ENCODE peak calls at places on chromosomes 3 and 15, in four cellular contexts. One of them, this sample, is unnamed. For H3K4me1 and H3K9me3, the result is how much of the 10 kb centered on the place peaks cover.

GRCh38 chr15:100941536-100941935 is 22.4 kb downstream of the LRRK1 start:
- DNase-seq in kidney: no peak
- DNase-seq in testis: no peak
- DNase-seq in upper lobe of left lung: no peak
- DNase-seq in this sample: no peak

GRCh38 chr15:74867562-74868458 is 5.4 kb downstream of the SCAMP2 start:
- DNase-seq in kidney: no peak
- DNase-seq in testis: no peak
- DNase-seq in upper lobe of left lung: no peak
- DNase-seq in this sample: no peak

GRCh38 chr15:74122403-74123130 is 7.8 kb upstream of the ISLR2 start:
- DNase-seq in kidney: no peak
- DNase-seq in testis: no peak
- DNase-seq in upper lobe of left lung: no peak
- DNase-seq in this sample: no peak

GRCh38 chr15:44713006-44713966 is 2.0 kb downstream of the B2M start:
- DNase-seq in kidney: no peak
- DNase-seq in testis: no peak
- DNase-seq in upper lobe of left lung: no peak
- DNase-seq in this sample: no peak

GRCh38 chr15:67080900-67081431 is 15.6 kb downstream of the SMAD3 start:
- DNase-seq in kidney: peak
- DNase-seq in testis: peak
- DNase-seq in upper lobe of left lung: no peak
- DNase-seq in this sample: no peak

GRCh38 chr3:18389108-18389733 is 35.9 kb downstream of the SATB1 start:
- DNase-seq in kidney: no peak
- DNase-seq in testis: no peak
- DNase-seq in upper lobe of left lung: no peak
- DNase-seq in this sample: no peak

GRCh38 chr15:39125904-39126303 is 455.0 kb upstream of the THBS1 start:
- DNase-seq in kidney: no peak
- DNase-seq in testis: peak
- DNase-seq in upper lobe of left lung: no peak
- DNase-seq in this sample: peak

GRCh38 chr3:97863025-97863424 is 41.2 kb downstream of the CRYBG3 start:
- DNase-seq in kidney: no peak
- DNase-seq in testis: no peak
- DNase-seq in upper lobe of left lung: no peak
- DNase-seq in this sample: no peak

GRCh38 chr3:188439080-188439479 is 285.1 kb downstream of the LPP start:
- DNase-seq in kidney: no peak
- DNase-seq in testis: no peak
- DNase-seq in upper lobe of left lung: no peak
- DNase-seq in this sample: no peak

GRCh38 chr3:77370413-77370812 is 330.5 kb downstream of the ROBO2 start:
- DNase-seq in kidney: no peak
- DNase-seq in testis: no peak
- DNase-seq in upper lobe of left lung: no peak
- DNase-seq in this sample: no peak

GRCh38 chr3:194984026-194984425 is 286.9 kb downstream of the XXYLT1 start:
- DNase-seq in kidney: no peak
- DNase-seq in testis: no peak
- DNase-seq in upper lobe of left lung: no peak
- DNase-seq in this sample: no peak

GRCh38 chr15:23648920-23649515 is 1.4 kb upstream of the MAGEL2 start:
- DNase-seq in kidney: no peak
- DNase-seq in testis: peak
- DNase-seq in upper lobe of left lung: no peak
- DNase-seq in this sample: no peak

GRCh38 chr3:77281721-77282120 is 241.8 kb downstream of the ROBO2 start:
- DNase-seq in kidney: no peak
- DNase-seq in testis: no peak
- DNase-seq in upper lobe of left lung: peak
- DNase-seq in this sample: no peak

GRCh38 chr15:40048155-40048792 is 9.3 kb upstream of the SRP14 start:
- DNase-seq in kidney: no peak
- DNase-seq in testis: no peak
- DNase-seq in upper lobe of left lung: no peak
- DNase-seq in this sample: no peak

GRCh38 chr15:41546846-41547786 is 3.1 kb upstream of the RPAP1 start:
- DNase-seq in kidney: peak
- DNase-seq in testis: no peak
- DNase-seq in upper lobe of left lung: no peak
- DNase-seq in this sample: no peak

GRCh38 chr15:31285772-31286261 is 40.8 kb upstream of the KLF13 start:
- DNase-seq in kidney: no peak
- DNase-seq in testis: no peak
- DNase-seq in upper lobe of left lung: no peak
- DNase-seq in this sample: no peak

GRCh38 chr3:157082305-157082981 is 77.5 kb downstream of the CCNL1 start:
- DNase-seq in kidney: no peak
- DNase-seq in testis: no peak
- DNase-seq in upper lobe of left lung: no peak
- DNase-seq in this sample: no peak

GRCh38 chr3:117355566-117355965 is 646.0 kb downstream of the TUSC7 start:
- DNase-seq in kidney: no peak
- DNase-seq in testis: peak
- DNase-seq in upper lobe of left lung: no peak
- DNase-seq in this sample: no peak

GRCh38 chr3:125037498-125038150 is 18.2 kb downstream of the HEG1 start:
- DNase-seq in kidney: no peak
- DNase-seq in testis: no peak
- DNase-seq in upper lobe of left lung: no peak
- DNase-seq in this sample: no peak

GRCh38 chr3:14847613-14848541 is 29.1 kb downstream of the FGD5 start:
- DNase-seq in kidney: peak
- DNase-seq in testis: no peak
- DNase-seq in upper lobe of left lung: peak
- DNase-seq in this sample: peak

GRCh38 chr3:158260392-158260791 is 150.5 kb downstream of the RSRC1 start:
- DNase-seq in kidney: no peak
- DNase-seq in testis: no peak
- DNase-seq in upper lobe of left lung: no peak
- DNase-seq in this sample: no peak

GRCh38 chr15:47411733-47412530 is 305.4 kb upstream of the SEMA6D start:
- DNase-seq in kidney: no peak
- DNase-seq in testis: no peak
- DNase-seq in upper lobe of left lung: no peak
- DNase-seq in this sample: no peak

GRCh38 chr3:129181834-129182233 is 1.9 kb downstream of the CNBP start:
- DNase-seq in kidney: no peak
- DNase-seq in testis: no peak
- DNase-seq in upper lobe of left lung: no peak
- DNase-seq in this sample: no peak
- H3K4me1 ChIP-seq in kidney: under half
- H3K4me1 ChIP-seq in testis: under half
- H3K4me1 ChIP-seq in upper lobe of left lung: half or more
- H3K4me1 ChIP-seq in this sample: under half

GRCh38 chr3:23481660-23482278 is 278.6 kb downstream of the UBE2E2 start:
- DNase-seq in kidney: no peak
- DNase-seq in testis: no peak
- DNase-seq in upper lobe of left lung: no peak
- DNase-seq in this sample: no peak
- H3K9me3 ChIP-seq in kidney: under half
- H3K9me3 ChIP-seq in testis: under half
- H3K9me3 ChIP-seq in upper lobe of left lung: under half
- H3K9me3 ChIP-seq in this sample: under half

GRCh38 chr3:50168388-50168787 is 13.3 kb downstream of the SEMA3F start:
- DNase-seq in kidney: peak
- DNase-seq in testis: no peak
- DNase-seq in upper lobe of left lung: peak
- DNase-seq in this sample: no peak

GRCh38 chr3:50169858-50170257 is 14.7 kb downstream of the SEMA3F start:
- DNase-seq in kidney: no peak
- DNase-seq in testis: no peak
- DNase-seq in upper lobe of left lung: no peak
- DNase-seq in this sample: no peak

GRCh38 chr3:50168791-50169190 is 13.7 kb downstream of the SEMA3F start:
- DNase-seq in kidney: no peak
- DNase-seq in testis: no peak
- DNase-seq in upper lobe of left lung: no peak
- DNase-seq in this sample: no peak

GRCh38 chr3:50167782-50168317 is 12.7 kb downstream of the SEMA3F start:
- DNase-seq in kidney: no peak
- DNase-seq in testis: no peak
- DNase-seq in upper lobe of left lung: no peak
- DNase-seq in this sample: no peak

GRCh38 chr3:50169232-50169631 is 14.1 kb downstream of the SEMA3F start:
- DNase-seq in kidney: no peak
- DNase-seq in testis: no peak
- DNase-seq in upper lobe of left lung: no peak
- DNase-seq in this sample: no peak
- H3K4me1 ChIP-seq in kidney: under half
- H3K4me1 ChIP-seq in testis: under half
- H3K4me1 ChIP-seq in upper lobe of left lung: half or more
- H3K4me1 ChIP-seq in this sample: under half

DNA sequence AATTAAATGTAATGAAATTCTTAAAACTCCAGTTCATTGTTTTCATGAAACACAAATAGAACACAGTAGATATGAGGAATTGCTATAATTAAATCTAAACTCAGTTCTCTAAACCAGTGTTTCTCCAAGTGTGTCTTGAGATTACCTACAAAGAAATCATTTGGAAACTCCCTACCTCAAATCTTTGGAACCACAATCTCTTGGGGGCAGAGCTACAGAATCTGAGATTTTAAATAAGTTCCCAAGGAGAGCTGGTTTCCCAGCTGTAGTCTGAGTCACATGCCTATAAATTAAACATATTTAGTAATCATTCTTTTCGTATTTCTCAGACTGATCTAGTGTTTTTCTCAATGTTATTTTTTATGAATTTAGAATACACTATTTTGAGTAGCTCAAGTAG is 17.0 kb upstream of the ACTC1 start:
- DNase-seq in kidney: no peak
- DNase-seq in testis: no peak
- DNase-seq in upper lobe of left lung: no peak
- DNase-seq in this sample: no peak
- H3K9me3 ChIP-seq in kidney: under half
- H3K9me3 ChIP-seq in testis: under half
- H3K9me3 ChIP-seq in upper lobe of left lung: under half
- H3K9me3 ChIP-seq in this sample: under half

DNA sequence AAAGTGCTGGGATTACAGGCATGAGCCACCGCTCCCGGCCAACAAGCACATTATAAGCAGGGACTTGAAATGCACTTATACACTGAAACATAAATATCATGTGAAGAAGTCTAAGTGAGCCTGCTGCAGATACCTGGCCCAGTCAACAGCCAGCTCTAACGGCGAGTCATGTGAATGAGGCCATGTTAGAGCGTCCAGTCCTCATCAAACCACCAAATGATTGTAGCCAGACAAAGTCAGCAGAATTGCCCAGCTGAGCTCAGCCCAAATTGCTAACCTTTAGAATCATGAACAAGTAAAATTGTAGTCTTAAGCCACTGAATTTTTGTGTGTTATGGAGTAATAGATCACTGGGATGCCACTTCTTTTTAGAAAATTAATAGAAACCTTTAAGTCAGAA is 37.8 kb upstream of the UACA start:
- DNase-seq in kidney: no peak
- DNase-seq in testis: no peak
- DNase-seq in upper lobe of left lung: no peak
- DNase-seq in this sample: no peak
- H3K4me1 ChIP-seq in kidney: under half
- H3K4me1 ChIP-seq in testis: under half
- H3K4me1 ChIP-seq in upper lobe of left lung: under half
- H3K4me1 ChIP-seq in this sample: under half

GRCh38 chr3:26827169-26827568 is 204.6 kb downstream of the LRRC3B start:
- DNase-seq in kidney: peak
- DNase-seq in testis: no peak
- DNase-seq in upper lobe of left lung: no peak
- DNase-seq in this sample: no peak

DNA sequence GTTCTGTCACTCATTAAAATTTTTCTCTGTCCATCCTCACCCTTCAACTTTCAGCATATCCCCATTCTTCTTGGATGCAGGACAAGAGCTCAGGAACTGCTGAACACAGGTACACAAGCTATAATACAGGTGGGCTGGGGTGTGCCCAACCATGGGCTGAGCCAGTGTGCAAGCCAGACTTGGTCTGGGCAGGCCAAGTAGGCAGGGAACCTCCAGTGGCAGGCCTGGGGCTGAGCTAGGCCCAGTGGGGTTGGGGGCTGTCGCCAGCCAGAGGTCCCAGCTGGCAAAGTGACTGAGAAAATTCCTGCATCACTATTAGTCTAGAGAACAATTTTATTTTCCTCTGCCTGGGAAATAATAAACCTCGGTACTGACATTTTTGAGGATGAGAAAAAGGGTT is 202.9 kb downstream of the LRRC3B start:
- DNase-seq in kidney: peak
- DNase-seq in testis: no peak
- DNase-seq in upper lobe of left lung: peak
- DNase-seq in this sample: no peak
- H3K9me3 ChIP-seq in kidney: under half
- H3K9me3 ChIP-seq in testis: under half
- H3K9me3 ChIP-seq in upper lobe of left lung: under half
- H3K9me3 ChIP-seq in this sample: under half